ENCODE peak calls at places on chromosomes 2 and 18, in seven cellular contexts. Y, T, S, X, F, I and D are unnamed samples.

GRCh38 chr18:11497585-11497984 is 111.8 kb upstream of the SLC35G4 start:
- DNase-seq in T (no peak), X (peak), Y (no peak), F (no peak), S (no peak), I (no peak), D (no peak)

GRCh38 chr2:58240595-58240937 is 559 bp downstream of the FANCL start:
- DNase-seq in S (peak), F (no peak), I (no peak), T (no peak), Y (peak), X (peak), D (no peak)

GRCh38 chr18:23722646-23723045 is 33.4 kb downstream of the LAMA3 start:
- DNase-seq in X (no peak), I (no peak), T (no peak), Y (no peak), S (no peak), F (no peak), D (peak)

GRCh38 chr2:170878505-170878904 is 50.5 kb upstream of the GORASP2 start:
- DNase-seq in I (no peak), Y (no peak), T (no peak), F (no peak), S (no peak), X (peak), D (no peak)

GRCh38 chr2:239295377-239296019 is 105.3 kb downstream of the HDAC4 start:
- DNase-seq in T (no peak), Y (no peak), I (no peak), F (no peak), X (no peak), S (no peak), D (no peak)

GRCh38 chr18:43049021-43049420 is 66.5 kb downstream of the RIT2 start:
- DNase-seq in T (no peak), X (no peak), F (no peak), I (no peak), S (no peak), Y (no peak), D (no peak)

GRCh38 chr2:53672881-53673522 is 94.6 kb upstream of the CHAC2 start:
- DNase-seq in Y (no peak), F (no peak), S (no peak), I (no peak), T (peak), X (no peak), D (no peak)

GRCh38 chr2:109482371-109482841 is 131.4 kb downstream of the SEPTIN10 start:
- DNase-seq in T (peak), S (no peak), F (no peak), X (no peak), Y (no peak), I (no peak), D (no peak)

GRCh38 chr2:218393750-218394290 is 5.8 kb upstream of the CTDSP1 start:
- DNase-seq in S (no peak), Y (peak), I (no peak), T (peak), F (no peak), X (no peak), D (no peak)

GRCh38 chr2:172039011-172039704 is 39.4 kb downstream of the METAP1D start:
- DNase-seq in Y (no peak), S (no peak), F (no peak), T (no peak), X (no peak), I (peak), D (no peak)

GRCh38 chr2:116098049-116098448 is 1655.6 kb downstream of the DPP10 start:
- DNase-seq in T (no peak), Y (peak), X (no peak), I (no peak), F (no peak), S (no peak), D (no peak)
- TF ChIP-seq JUND in T (no peak), Y (no peak), X (no peak), I (no peak), F (no peak), S (no peak), D (no peak)

GRCh38 chr2:70103531-70104061 is 16.3 kb downstream of the PCBP1 start:
- DNase-seq in S (no peak), Y (no peak), F (no peak), I (no peak), X (no peak), T (no peak), D (no peak)
- TF ChIP-seq JUND in S (no peak), Y (no peak), F (no peak), I (no peak), X (no peak), T (no peak), D (no peak)

DNA sequence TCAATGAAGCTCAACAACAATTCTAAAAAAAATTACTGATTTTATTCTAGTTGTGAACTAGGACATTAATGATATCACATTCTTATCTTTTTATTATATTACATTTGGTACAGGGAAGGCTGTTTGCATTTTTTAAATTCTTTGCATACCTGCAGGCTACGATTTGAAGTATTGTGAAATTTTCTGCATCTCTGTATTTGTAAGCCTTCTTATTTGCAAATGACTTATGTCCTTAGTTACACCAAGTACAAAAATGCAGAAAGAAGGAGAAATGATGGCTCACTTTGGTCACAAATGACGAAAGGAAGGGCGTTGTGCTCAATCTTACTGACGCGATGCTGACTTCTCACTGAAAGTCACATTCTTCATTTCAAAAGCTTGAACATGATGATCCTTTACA is 227.5 kb upstream of the SOX11 start:
- DNase-seq in S (no peak), F (no peak), T (no peak), I (no peak), X (no peak), Y (no peak), D (no peak)
- TF ChIP-seq JUND in S (no peak), F (no peak), T (no peak), I (no peak), X (no peak), Y (no peak), D (no peak)

GRCh38 chr2:142989276-142990204 is 112.1 kb downstream of the KYNU start:
- DNase-seq in I (no peak), Y (no peak), S (peak), X (peak), F (no peak), T (peak), D (peak)
- TF ChIP-seq JUND in I (no peak), Y (no peak), S (no peak), X (no peak), F (no peak), T (no peak), D (no peak)